ENCODE peak calls at places on chromosome 10, in eight cellular contexts. One of them, this sample, is unnamed.

GRCh38 chr10:12350167-12350872 is 973 bp downstream of the CAMK1D start:
- DNase-seq in GM23338: peak
- DNase-seq in A549: peak
- DNase-seq in HCT116: no peak
- DNase-seq in K562: no peak
- DNase-seq in HepG2: peak
- DNase-seq in SK-N-SH: peak
- DNase-seq in GM12878: no peak
- DNase-seq in this sample: no peak

GRCh38 chr10:57968328-57969016 is 299.2 kb downstream of the IPMK start:
- DNase-seq in GM23338: no peak
- DNase-seq in A549: no peak
- DNase-seq in HCT116: no peak
- DNase-seq in K562: no peak
- DNase-seq in HepG2: no peak
- DNase-seq in SK-N-SH: no peak
- DNase-seq in GM12878: no peak
- DNase-seq in this sample: no peak

GRCh38 chr10:101283762-101284161 is 54.5 kb upstream of the LBX1 start:
- DNase-seq in GM23338: no peak
- DNase-seq in A549: no peak
- DNase-seq in HCT116: no peak
- DNase-seq in K562: no peak
- DNase-seq in HepG2: no peak
- DNase-seq in SK-N-SH: no peak
- DNase-seq in GM12878: no peak
- DNase-seq in this sample: no peak

GRCh38 chr10:27143686-27144085 is 10.5 kb downstream of the YME1L1 start:
- DNase-seq in GM23338: no peak
- DNase-seq in A549: no peak
- DNase-seq in HCT116: no peak
- DNase-seq in K562: no peak
- DNase-seq in HepG2: no peak
- DNase-seq in SK-N-SH: no peak
- DNase-seq in GM12878: no peak
- DNase-seq in this sample: no peak

GRCh38 chr10:102652170-102652926 is 8.1 kb downstream of the TRIM8 start:
- DNase-seq in GM23338: no peak
- DNase-seq in A549: no peak
- DNase-seq in HCT116: no peak
- DNase-seq in K562: no peak
- DNase-seq in HepG2: no peak
- DNase-seq in SK-N-SH: no peak
- DNase-seq in GM12878: peak
- DNase-seq in this sample: peak

GRCh38 chr10:92052741-92053140 is 129.2 kb downstream of the BTAF1 start:
- DNase-seq in GM23338: no peak
- DNase-seq in A549: no peak
- DNase-seq in HCT116: no peak
- DNase-seq in K562: no peak
- DNase-seq in HepG2: no peak
- DNase-seq in SK-N-SH: no peak
- DNase-seq in GM12878: no peak
- DNase-seq in this sample: no peak

GRCh38 chr10:103145860-103146466 is 47.1 kb downstream of the NT5C2 start:
- DNase-seq in GM23338: no peak
- DNase-seq in A549: no peak
- DNase-seq in HCT116: peak
- DNase-seq in K562: peak
- DNase-seq in HepG2: peak
- DNase-seq in SK-N-SH: peak
- DNase-seq in GM12878: no peak
- DNase-seq in this sample: no peak

GRCh38 chr10:43340619-43341018 is 30.8 kb upstream of the FXYD4 start:
- DNase-seq in GM23338: no peak
- DNase-seq in A549: peak
- DNase-seq in HCT116: peak
- DNase-seq in K562: no peak
- DNase-seq in HepG2: no peak
- DNase-seq in SK-N-SH: no peak
- DNase-seq in GM12878: no peak
- DNase-seq in this sample: no peak

GRCh38 chr10:60914676-60915075 is 29.3 kb downstream of the RHOBTB1 start:
- DNase-seq in GM23338: no peak
- DNase-seq in A549: no peak
- DNase-seq in HCT116: no peak
- DNase-seq in K562: no peak
- DNase-seq in HepG2: no peak
- DNase-seq in SK-N-SH: no peak
- DNase-seq in GM12878: no peak
- DNase-seq in this sample: no peak

GRCh38 chr10:109773818-109774440 is 149.4 kb downstream of the XPNPEP1 start:
- DNase-seq in GM23338: peak
- DNase-seq in A549: peak
- DNase-seq in HCT116: peak
- DNase-seq in K562: peak
- DNase-seq in HepG2: peak
- DNase-seq in SK-N-SH: peak
- DNase-seq in GM12878: no peak
- DNase-seq in this sample: no peak

GRCh38 chr10:43417950-43418768 is 9.2 kb upstream of the HNRNPF start:
- DNase-seq in GM23338: no peak
- DNase-seq in A549: no peak
- DNase-seq in HCT116: no peak
- DNase-seq in K562: peak
- DNase-seq in HepG2: peak
- DNase-seq in SK-N-SH: no peak
- DNase-seq in GM12878: peak
- DNase-seq in this sample: peak

GRCh38 chr10:102399217-102400021 is 3.9 kb downstream of the NFKB2 start:
- DNase-seq in GM23338: peak
- DNase-seq in A549: peak
- DNase-seq in HCT116: peak
- DNase-seq in K562: peak
- DNase-seq in HepG2: peak
- DNase-seq in SK-N-SH: peak
- DNase-seq in GM12878: peak
- DNase-seq in this sample: peak

GRCh38 chr10:125005312-125006187 is 63.6 kb downstream of the ZRANB1 start:
- DNase-seq in GM23338: no peak
- DNase-seq in A549: no peak
- DNase-seq in HCT116: no peak
- DNase-seq in K562: no peak
- DNase-seq in HepG2: no peak
- DNase-seq in SK-N-SH: peak
- DNase-seq in GM12878: no peak
- DNase-seq in this sample: no peak

GRCh38 chr10:122551450-122551849 is 9.1 kb upstream of the DMBT1 start:
- DNase-seq in GM23338: peak
- DNase-seq in A549: no peak
- DNase-seq in HCT116: no peak
- DNase-seq in K562: no peak
- DNase-seq in HepG2: peak
- DNase-seq in SK-N-SH: no peak
- DNase-seq in GM12878: no peak
- DNase-seq in this sample: no peak

GRCh38 chr10:98446656-98447221 is at the start of gene HPS1:
- DNase-seq in GM23338: peak
- DNase-seq in A549: peak
- DNase-seq in HCT116: no peak
- DNase-seq in K562: peak
- DNase-seq in HepG2: peak
- DNase-seq in SK-N-SH: peak
- DNase-seq in GM12878: peak
- DNase-seq in this sample: peak

DNA sequence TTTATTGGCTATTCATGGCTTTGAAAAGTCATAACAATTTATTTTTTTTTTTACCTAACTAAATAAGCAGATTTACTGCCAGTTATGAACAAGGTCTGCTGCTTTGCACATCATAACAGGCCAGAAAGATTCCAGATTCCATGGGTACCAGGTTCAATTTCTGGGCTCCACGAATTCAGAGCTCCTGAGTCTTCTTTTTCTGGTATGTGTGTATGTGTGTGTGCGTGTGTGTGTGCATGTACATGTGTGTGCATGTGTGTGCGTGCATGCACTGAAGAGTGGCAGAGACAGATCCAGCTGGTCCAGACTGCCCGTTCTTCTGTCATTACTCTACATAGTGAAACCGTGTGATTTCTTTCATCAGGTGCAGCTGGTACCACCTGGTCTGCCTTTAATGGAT is 14.6 kb upstream of the PRTFDC1 start:
- DNase-seq in GM23338: no peak
- DNase-seq in A549: no peak
- DNase-seq in HCT116: no peak
- DNase-seq in K562: no peak
- DNase-seq in HepG2: no peak
- DNase-seq in SK-N-SH: no peak
- DNase-seq in GM12878: no peak
- DNase-seq in this sample: no peak
- TF ChIP-seq REST in GM23338: no peak
- TF ChIP-seq REST in A549: no peak
- TF ChIP-seq REST in HCT116: no peak
- TF ChIP-seq REST in K562: no peak
- TF ChIP-seq REST in HepG2: no peak
- TF ChIP-seq REST in SK-N-SH: no peak
- TF ChIP-seq REST in GM12878: no peak
- TF ChIP-seq REST in this sample: no peak

DNA sequence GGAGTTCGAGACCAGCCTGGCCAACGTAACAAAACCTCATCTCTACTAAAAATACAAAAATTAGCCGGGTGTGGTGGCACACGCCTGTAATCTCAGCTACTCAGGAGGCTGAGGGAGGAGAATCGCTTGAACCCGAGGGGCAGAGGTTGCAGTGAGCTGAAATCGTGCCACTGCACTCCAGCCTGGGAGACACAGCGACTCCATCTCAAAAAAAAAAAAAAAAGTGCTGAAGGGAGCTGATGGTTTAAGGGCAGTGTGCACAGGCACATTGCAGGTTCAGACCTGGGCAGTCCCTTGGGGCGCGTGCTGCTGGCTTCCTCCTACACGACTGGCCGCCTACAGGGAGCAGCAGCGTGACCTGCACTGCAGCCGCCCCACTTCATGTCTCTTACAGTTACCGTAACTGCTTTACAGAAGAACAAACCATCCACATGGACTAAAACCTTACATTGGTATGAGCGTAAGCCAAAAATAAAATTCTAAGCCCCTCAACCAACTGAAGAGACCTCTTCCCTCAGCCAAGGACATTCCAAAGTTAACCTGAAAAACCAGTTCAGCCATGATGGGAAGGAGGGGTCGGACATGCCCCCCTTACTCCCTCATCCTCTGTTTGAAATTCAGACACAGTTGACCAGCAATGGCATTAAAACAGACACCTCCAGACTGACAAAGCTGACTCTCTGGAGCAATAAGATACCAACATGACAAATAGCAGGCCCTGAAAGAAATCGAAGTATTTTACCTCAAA is 262.2 kb downstream of the ZMYND11 start:
- DNase-seq in GM23338: peak
- DNase-seq in A549: no peak
- DNase-seq in HCT116: no peak
- DNase-seq in K562: no peak
- DNase-seq in HepG2: no peak
- DNase-seq in SK-N-SH: no peak
- DNase-seq in GM12878: no peak
- DNase-seq in this sample: no peak
- TF ChIP-seq CTCF in GM23338: no peak
- TF ChIP-seq CTCF in A549: no peak
- TF ChIP-seq CTCF in HCT116: no peak
- TF ChIP-seq CTCF in K562: no peak
- TF ChIP-seq CTCF in HepG2: no peak
- TF ChIP-seq CTCF in SK-N-SH: no peak
- TF ChIP-seq CTCF in GM12878: no peak
- TF ChIP-seq CTCF in this sample: no peak

DNA sequence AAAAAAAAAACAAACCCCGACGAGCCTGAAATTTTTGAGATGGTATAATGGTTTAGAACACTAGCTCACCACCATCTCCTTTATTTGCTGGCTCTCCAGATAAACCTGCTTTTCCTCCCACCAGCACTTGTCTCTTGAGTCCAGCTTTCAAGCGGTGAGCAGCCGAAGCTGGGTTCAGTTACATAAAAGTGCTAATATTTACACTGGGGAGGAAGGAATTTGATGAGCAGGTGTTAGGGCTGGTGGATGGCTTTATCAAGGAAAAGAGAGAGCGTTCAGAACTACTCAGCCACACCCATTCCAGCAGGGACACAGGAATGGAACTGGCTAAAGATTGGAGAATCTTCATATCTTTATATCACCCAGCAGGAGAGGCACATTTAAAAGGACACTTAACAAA is 6.6 kb upstream of the CALML3 start:
- DNase-seq in GM23338: no peak
- DNase-seq in A549: peak
- DNase-seq in HCT116: no peak
- DNase-seq in K562: no peak
- DNase-seq in HepG2: peak
- DNase-seq in SK-N-SH: no peak
- DNase-seq in GM12878: no peak
- DNase-seq in this sample: no peak
- TF ChIP-seq REST in GM23338: no peak
- TF ChIP-seq REST in A549: no peak
- TF ChIP-seq REST in HCT116: no peak
- TF ChIP-seq REST in K562: no peak
- TF ChIP-seq REST in HepG2: no peak
- TF ChIP-seq REST in SK-N-SH: no peak
- TF ChIP-seq REST in GM12878: no peak
- TF ChIP-seq REST in this sample: no peak

DNA sequence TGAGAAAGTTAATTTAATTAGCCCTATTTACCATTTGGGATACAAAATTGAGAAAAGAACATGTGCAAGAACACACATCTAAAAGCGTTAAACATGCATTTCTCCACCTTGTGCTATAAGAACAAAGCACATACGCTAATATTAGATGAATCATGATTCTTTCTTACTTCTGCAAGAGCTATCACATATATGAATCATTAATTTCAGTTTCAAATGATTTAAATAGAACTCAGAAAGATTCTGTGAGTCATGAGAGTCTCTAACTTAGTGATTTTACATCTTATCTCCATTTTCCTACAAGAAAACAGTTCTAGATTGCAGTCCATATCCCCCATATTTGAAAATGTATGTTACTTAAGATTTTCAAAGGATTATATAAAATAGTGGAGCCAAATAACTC is 173.9 kb downstream of the RNLS start:
- DNase-seq in GM23338: no peak
- DNase-seq in A549: no peak
- DNase-seq in HCT116: no peak
- DNase-seq in K562: no peak
- DNase-seq in HepG2: no peak
- DNase-seq in SK-N-SH: no peak
- DNase-seq in GM12878: no peak
- DNase-seq in this sample: no peak
- TF ChIP-seq CTCF in GM23338: no peak
- TF ChIP-seq CTCF in A549: no peak
- TF ChIP-seq CTCF in HCT116: no peak
- TF ChIP-seq CTCF in K562: no peak
- TF ChIP-seq CTCF in HepG2: no peak
- TF ChIP-seq CTCF in SK-N-SH: no peak
- TF ChIP-seq CTCF in GM12878: no peak
- TF ChIP-seq CTCF in this sample: no peak

GRCh38 chr10:72810976-72811375 is 82.6 kb upstream of the OIT3 start:
- DNase-seq in GM23338: no peak
- DNase-seq in A549: no peak
- DNase-seq in HCT116: no peak
- DNase-seq in K562: no peak
- DNase-seq in HepG2: no peak
- DNase-seq in SK-N-SH: no peak
- DNase-seq in GM12878: no peak
- DNase-seq in this sample: no peak
- TF ChIP-seq REST in GM23338: no peak
- TF ChIP-seq REST in A549: no peak
- TF ChIP-seq REST in HCT116: no peak
- TF ChIP-seq REST in K562: no peak
- TF ChIP-seq REST in HepG2: no peak
- TF ChIP-seq REST in SK-N-SH: no peak
- TF ChIP-seq REST in GM12878: no peak
- TF ChIP-seq REST in this sample: no peak

This sample was measured in HL-60.